ENCODE peak calls at places on chromosomes 3 and 15, in eight cellular contexts. One of them, this sample, is unnamed.

GRCh38 chr3:126081618-126082333 is 2.1 kb downstream of the SLC41A3 start:
- DNase-seq in activated CD4-positive, alpha-beta T cell treated with anti-CD3 and anti-CD28 coated beads, Interleukin-2, amount 50 U/mL, for 4 hours: peak
- DNase-seq in astrocyte of the cerebellum: no peak
- DNase-seq in NCI-H1417: no peak
- DNase-seq in tibial nerve: no peak
- DNase-seq in lung: peak
- DNase-seq in endothelial cell of umbilical vein: no peak
- DNase-seq in EL: peak
- DNase-seq in this sample: peak

GRCh38 chr3:146142757-146143156 is 18.2 kb downstream of the PLOD2 start:
- DNase-seq in endothelial cell of umbilical vein: peak
- DNase-seq in activated CD4-positive, alpha-beta T cell treated with anti-CD3 and anti-CD28 coated beads, Interleukin-2, amount 50 U/mL, for 4 hours: no peak
- DNase-seq in NCI-H1417: no peak
- DNase-seq in EL: peak
- DNase-seq in lung: no peak
- DNase-seq in tibial nerve: no peak
- DNase-seq in astrocyte of the cerebellum: no peak
- DNase-seq in this sample: peak

GRCh38 chr15:72271895-72272212 is 500 bp downstream of the PARP6 start:
- DNase-seq in activated CD4-positive, alpha-beta T cell treated with anti-CD3 and anti-CD28 coated beads, Interleukin-2, amount 50 U/mL, for 4 hours: no peak
- DNase-seq in astrocyte of the cerebellum: no peak
- DNase-seq in NCI-H1417: no peak
- DNase-seq in lung: peak
- DNase-seq in endothelial cell of umbilical vein: peak
- DNase-seq in tibial nerve: no peak
- DNase-seq in EL: peak
- DNase-seq in this sample: no peak

GRCh38 chr15:88890495-88890894 is 4.8 kb downstream of the HAPLN3 start:
- DNase-seq in lung: no peak
- DNase-seq in EL: peak
- DNase-seq in NCI-H1417: no peak
- DNase-seq in endothelial cell of umbilical vein: no peak
- DNase-seq in astrocyte of the cerebellum: no peak
- DNase-seq in activated CD4-positive, alpha-beta T cell treated with anti-CD3 and anti-CD28 coated beads, Interleukin-2, amount 50 U/mL, for 4 hours: no peak
- DNase-seq in tibial nerve: no peak
- DNase-seq in this sample: peak

GRCh38 chr3:177290633-177291032 is 93.4 kb upstream of the TBL1XR1 start:
- DNase-seq in NCI-H1417: no peak
- DNase-seq in tibial nerve: no peak
- DNase-seq in endothelial cell of umbilical vein: no peak
- DNase-seq in astrocyte of the cerebellum: no peak
- DNase-seq in EL: no peak
- DNase-seq in activated CD4-positive, alpha-beta T cell treated with anti-CD3 and anti-CD28 coated beads, Interleukin-2, amount 50 U/mL, for 4 hours: no peak
- DNase-seq in lung: no peak
- DNase-seq in this sample: no peak

GRCh38 chr3:131458653-131459052 is 44.1 kb downstream of the MRPL3 start:
- DNase-seq in lung: no peak
- DNase-seq in NCI-H1417: no peak
- DNase-seq in activated CD4-positive, alpha-beta T cell treated with anti-CD3 and anti-CD28 coated beads, Interleukin-2, amount 50 U/mL, for 4 hours: no peak
- DNase-seq in EL: no peak
- DNase-seq in astrocyte of the cerebellum: no peak
- DNase-seq in tibial nerve: no peak
- DNase-seq in endothelial cell of umbilical vein: no peak
- DNase-seq in this sample: no peak

GRCh38 chr3:21447471-21448205 is 303.4 kb downstream of the ZNF385D start:
- DNase-seq in endothelial cell of umbilical vein: no peak
- DNase-seq in activated CD4-positive, alpha-beta T cell treated with anti-CD3 and anti-CD28 coated beads, Interleukin-2, amount 50 U/mL, for 4 hours: no peak
- DNase-seq in tibial nerve: no peak
- DNase-seq in EL: peak
- DNase-seq in astrocyte of the cerebellum: peak
- DNase-seq in lung: no peak
- DNase-seq in NCI-H1417: no peak
- DNase-seq in this sample: peak

GRCh38 chr3:119497824-119498187 is 541 bp upstream of the TIMMDC1 start:
- DNase-seq in endothelial cell of umbilical vein: peak
- DNase-seq in EL: peak
- DNase-seq in lung: peak
- DNase-seq in astrocyte of the cerebellum: peak
- DNase-seq in tibial nerve: no peak
- DNase-seq in activated CD4-positive, alpha-beta T cell treated with anti-CD3 and anti-CD28 coated beads, Interleukin-2, amount 50 U/mL, for 4 hours: no peak
- DNase-seq in NCI-H1417: no peak
- DNase-seq in this sample: no peak

GRCh38 chr15:88618686-88619085 is 2.5 kb upstream of the AEN start:
- DNase-seq in lung: no peak
- DNase-seq in EL: no peak
- DNase-seq in astrocyte of the cerebellum: no peak
- DNase-seq in activated CD4-positive, alpha-beta T cell treated with anti-CD3 and anti-CD28 coated beads, Interleukin-2, amount 50 U/mL, for 4 hours: no peak
- DNase-seq in NCI-H1417: no peak
- DNase-seq in tibial nerve: no peak
- DNase-seq in endothelial cell of umbilical vein: no peak
- DNase-seq in this sample: no peak

GRCh38 chr3:185976977-185977678 is 39.3 kb upstream of the TRA2B start:
- DNase-seq in activated CD4-positive, alpha-beta T cell treated with anti-CD3 and anti-CD28 coated beads, Interleukin-2, amount 50 U/mL, for 4 hours: peak
- DNase-seq in EL: peak
- DNase-seq in tibial nerve: peak
- DNase-seq in astrocyte of the cerebellum: peak
- DNase-seq in lung: peak
- DNase-seq in NCI-H1417: peak
- DNase-seq in endothelial cell of umbilical vein: peak
- DNase-seq in this sample: peak

GRCh38 chr15:99507016-99507731 is 58.6 kb upstream of the MEF2A start:
- DNase-seq in endothelial cell of umbilical vein: peak
- DNase-seq in astrocyte of the cerebellum: peak
- DNase-seq in tibial nerve: no peak
- DNase-seq in NCI-H1417: no peak
- DNase-seq in activated CD4-positive, alpha-beta T cell treated with anti-CD3 and anti-CD28 coated beads, Interleukin-2, amount 50 U/mL, for 4 hours: no peak
- DNase-seq in EL: peak
- DNase-seq in lung: no peak
- DNase-seq in this sample: peak

GRCh38 chr15:45522179-45522930 is at the start of gene SLC30A4:
- DNase-seq in astrocyte of the cerebellum: no peak
- DNase-seq in tibial nerve: peak
- DNase-seq in lung: peak
- DNase-seq in activated CD4-positive, alpha-beta T cell treated with anti-CD3 and anti-CD28 coated beads, Interleukin-2, amount 50 U/mL, for 4 hours: peak
- DNase-seq in EL: peak
- DNase-seq in endothelial cell of umbilical vein: peak
- DNase-seq in NCI-H1417: peak
- DNase-seq in this sample: peak

GRCh38 chr15:28969511-28970085 is 83.8 kb downstream of the APBA2 start:
- DNase-seq in EL: no peak
- DNase-seq in tibial nerve: no peak
- DNase-seq in endothelial cell of umbilical vein: no peak
- DNase-seq in astrocyte of the cerebellum: no peak
- DNase-seq in activated CD4-positive, alpha-beta T cell treated with anti-CD3 and anti-CD28 coated beads, Interleukin-2, amount 50 U/mL, for 4 hours: no peak
- DNase-seq in NCI-H1417: no peak
- DNase-seq in lung: no peak
- DNase-seq in this sample: no peak

GRCh38 chr15:76894174-76894573 is 11.0 kb downstream of the SCAPER start:
- DNase-seq in endothelial cell of umbilical vein: no peak
- DNase-seq in EL: no peak
- DNase-seq in activated CD4-positive, alpha-beta T cell treated with anti-CD3 and anti-CD28 coated beads, Interleukin-2, amount 50 U/mL, for 4 hours: no peak
- DNase-seq in tibial nerve: no peak
- DNase-seq in astrocyte of the cerebellum: no peak
- DNase-seq in lung: no peak
- DNase-seq in NCI-H1417: no peak
- DNase-seq in this sample: no peak

GRCh38 chr3:182294696-182295095 is 498.6 kb upstream of the ATP11B start:
- DNase-seq in NCI-H1417: no peak
- DNase-seq in endothelial cell of umbilical vein: no peak
- DNase-seq in EL: no peak
- DNase-seq in lung: no peak
- DNase-seq in tibial nerve: no peak
- DNase-seq in astrocyte of the cerebellum: no peak
- DNase-seq in activated CD4-positive, alpha-beta T cell treated with anti-CD3 and anti-CD28 coated beads, Interleukin-2, amount 50 U/mL, for 4 hours: no peak
- DNase-seq in this sample: no peak

GRCh38 chr15:63915209-63915887 is 81.6 kb upstream of the HERC1 start:
- DNase-seq in EL: no peak
- DNase-seq in astrocyte of the cerebellum: no peak
- DNase-seq in activated CD4-positive, alpha-beta T cell treated with anti-CD3 and anti-CD28 coated beads, Interleukin-2, amount 50 U/mL, for 4 hours: no peak
- DNase-seq in NCI-H1417: no peak
- DNase-seq in tibial nerve: no peak
- DNase-seq in endothelial cell of umbilical vein: peak
- DNase-seq in lung: no peak
- DNase-seq in this sample: peak

GRCh38 chr3:117400303-117400702 is 690.7 kb downstream of the TUSC7 start:
- DNase-seq in tibial nerve: no peak
- DNase-seq in astrocyte of the cerebellum: no peak
- DNase-seq in EL: no peak
- DNase-seq in activated CD4-positive, alpha-beta T cell treated with anti-CD3 and anti-CD28 coated beads, Interleukin-2, amount 50 U/mL, for 4 hours: no peak
- DNase-seq in endothelial cell of umbilical vein: no peak
- DNase-seq in NCI-H1417: no peak
- DNase-seq in lung: no peak
- DNase-seq in this sample: no peak

GRCh38 chr3:123678108-123678511 is 93.3 kb upstream of the HACD2 start:
- DNase-seq in astrocyte of the cerebellum: peak
- DNase-seq in tibial nerve: no peak
- DNase-seq in EL: peak
- DNase-seq in NCI-H1417: peak
- DNase-seq in endothelial cell of umbilical vein: no peak
- DNase-seq in activated CD4-positive, alpha-beta T cell treated with anti-CD3 and anti-CD28 coated beads, Interleukin-2, amount 50 U/mL, for 4 hours: no peak
- DNase-seq in lung: no peak
- DNase-seq in this sample: peak

GRCh38 chr3:116135462-116135861 is 309.8 kb downstream of the LSAMP start:
- DNase-seq in endothelial cell of umbilical vein: peak
- DNase-seq in NCI-H1417: no peak
- DNase-seq in tibial nerve: no peak
- DNase-seq in lung: no peak
- DNase-seq in astrocyte of the cerebellum: peak
- DNase-seq in activated CD4-positive, alpha-beta T cell treated with anti-CD3 and anti-CD28 coated beads, Interleukin-2, amount 50 U/mL, for 4 hours: no peak
- DNase-seq in EL: peak
- DNase-seq in this sample: no peak

GRCh38 chr3:111548756-111549155 is 6.8 kb downstream of the CD96 start:
- DNase-seq in activated CD4-positive, alpha-beta T cell treated with anti-CD3 and anti-CD28 coated beads, Interleukin-2, amount 50 U/mL, for 4 hours: no peak
- DNase-seq in EL: no peak
- DNase-seq in NCI-H1417: peak
- DNase-seq in astrocyte of the cerebellum: no peak
- DNase-seq in endothelial cell of umbilical vein: no peak
- DNase-seq in tibial nerve: no peak
- DNase-seq in lung: no peak
- DNase-seq in this sample: no peak

GRCh38 chr3:194107126-194107525 is 28.8 kb upstream of the HES1 start:
- DNase-seq in endothelial cell of umbilical vein: no peak
- DNase-seq in NCI-H1417: no peak
- DNase-seq in lung: no peak
- DNase-seq in astrocyte of the cerebellum: no peak
- DNase-seq in tibial nerve: no peak
- DNase-seq in activated CD4-positive, alpha-beta T cell treated with anti-CD3 and anti-CD28 coated beads, Interleukin-2, amount 50 U/mL, for 4 hours: no peak
- DNase-seq in EL: no peak
- DNase-seq in this sample: no peak

GRCh38 chr3:106428565-106428994 is 559.8 kb upstream of the CBLB start:
- DNase-seq in activated CD4-positive, alpha-beta T cell treated with anti-CD3 and anti-CD28 coated beads, Interleukin-2, amount 50 U/mL, for 4 hours: no peak
- DNase-seq in EL: peak
- DNase-seq in astrocyte of the cerebellum: peak
- DNase-seq in endothelial cell of umbilical vein: peak
- DNase-seq in tibial nerve: no peak
- DNase-seq in NCI-H1417: no peak
- DNase-seq in lung: no peak
- DNase-seq in this sample: peak

GRCh38 chr15:82910721-82911120 is 41.8 kb downstream of the HOMER2 start:
- DNase-seq in activated CD4-positive, alpha-beta T cell treated with anti-CD3 and anti-CD28 coated beads, Interleukin-2, amount 50 U/mL, for 4 hours: no peak
- DNase-seq in astrocyte of the cerebellum: no peak
- DNase-seq in EL: no peak
- DNase-seq in tibial nerve: no peak
- DNase-seq in NCI-H1417: no peak
- DNase-seq in lung: no peak
- DNase-seq in endothelial cell of umbilical vein: no peak
- DNase-seq in this sample: no peak

GRCh38 chr3:64687381-64687780 is 419 bp downstream of the ADAMTS9 start:
- DNase-seq in endothelial cell of umbilical vein: peak
- DNase-seq in EL: no peak
- DNase-seq in activated CD4-positive, alpha-beta T cell treated with anti-CD3 and anti-CD28 coated beads, Interleukin-2, amount 50 U/mL, for 4 hours: no peak
- DNase-seq in NCI-H1417: no peak
- DNase-seq in lung: no peak
- DNase-seq in astrocyte of the cerebellum: no peak
- DNase-seq in tibial nerve: no peak
- DNase-seq in this sample: no peak

GRCh38 chr15:69388259-69388658 is 25.9 kb upstream of the KIF23 start:
- DNase-seq in tibial nerve: no peak
- DNase-seq in lung: no peak
- DNase-seq in activated CD4-positive, alpha-beta T cell treated with anti-CD3 and anti-CD28 coated beads, Interleukin-2, amount 50 U/mL, for 4 hours: no peak
- DNase-seq in endothelial cell of umbilical vein: no peak
- DNase-seq in astrocyte of the cerebellum: no peak
- DNase-seq in EL: peak
- DNase-seq in NCI-H1417: no peak
- DNase-seq in this sample: peak

GRCh38 chr15:66947471-66947870 is 117.9 kb upstream of the SMAD3 start:
- DNase-seq in lung: no peak
- DNase-seq in activated CD4-positive, alpha-beta T cell treated with anti-CD3 and anti-CD28 coated beads, Interleukin-2, amount 50 U/mL, for 4 hours: no peak
- DNase-seq in EL: no peak
- DNase-seq in NCI-H1417: no peak
- DNase-seq in astrocyte of the cerebellum: no peak
- DNase-seq in tibial nerve: no peak
- DNase-seq in endothelial cell of umbilical vein: no peak
- DNase-seq in this sample: no peak